ENCODE peak calls at places on chromosome 22, in eight cellular contexts. J, R, G, S, C, A, N and K are unnamed samples.

GRCh38 chr22:40023226-40023925 is 28.6 kb downstream of the FAM83F start:
- DNase-seq in J (no peak), R (no peak), G (no peak), S (no peak), C (no peak), A (no peak), N (no peak), K (no peak)

GRCh38 chr22:21020802-21021429 is 6.0 kb downstream of the P2RX6 start:
- DNase-seq in J (no peak), R (no peak), G (no peak), S (no peak), C (no peak), A (no peak), N (no peak), K (peak)

GRCh38 chr22:20799449-20799848 is 25.5 kb downstream of the SERPIND1 start:
- DNase-seq in J (no peak), R (no peak), G (no peak), S (no peak), C (no peak), A (no peak), N (no peak), K (no peak)

GRCh38 chr22:26234267-26234666 is 65.0 kb downstream of the SEZ6L start:
- DNase-seq in J (no peak), R (no peak), G (no peak), S (no peak), C (no peak), A (no peak), N (no peak), K (no peak)

GRCh38 chr22:48943567-48944432 is 883.9 kb downstream of the BRD1 start:
- DNase-seq in J (peak), R (no peak), G (peak), S (no peak), C (no peak), A (no peak), N (peak), K (no peak)

GRCh38 chr22:31230871-31231621 is 18.9 kb downstream of the LIMK2 start:
- DNase-seq in J (peak), R (peak), G (peak), S (peak), C (no peak), A (no peak), N (peak), K (peak)

GRCh38 chr22:29877620-29878019 is 5.4 kb upstream of the MTMR3 start:
- DNase-seq in J (no peak), R (no peak), G (no peak), S (no peak), C (no peak), A (no peak), N (peak), K (peak)

GRCh38 chr22:32864596-32864995 is 63.1 kb downstream of the TIMP3 start:
- DNase-seq in J (no peak), R (no peak), G (no peak), S (no peak), C (no peak), A (no peak), N (no peak), K (no peak)

GRCh38 chr22:18078329-18079041 is 695 bp downstream of the PEX26 start:
- DNase-seq in J (no peak), R (no peak), G (peak), S (peak), C (no peak), A (peak), N (peak), K (peak)

DNA sequence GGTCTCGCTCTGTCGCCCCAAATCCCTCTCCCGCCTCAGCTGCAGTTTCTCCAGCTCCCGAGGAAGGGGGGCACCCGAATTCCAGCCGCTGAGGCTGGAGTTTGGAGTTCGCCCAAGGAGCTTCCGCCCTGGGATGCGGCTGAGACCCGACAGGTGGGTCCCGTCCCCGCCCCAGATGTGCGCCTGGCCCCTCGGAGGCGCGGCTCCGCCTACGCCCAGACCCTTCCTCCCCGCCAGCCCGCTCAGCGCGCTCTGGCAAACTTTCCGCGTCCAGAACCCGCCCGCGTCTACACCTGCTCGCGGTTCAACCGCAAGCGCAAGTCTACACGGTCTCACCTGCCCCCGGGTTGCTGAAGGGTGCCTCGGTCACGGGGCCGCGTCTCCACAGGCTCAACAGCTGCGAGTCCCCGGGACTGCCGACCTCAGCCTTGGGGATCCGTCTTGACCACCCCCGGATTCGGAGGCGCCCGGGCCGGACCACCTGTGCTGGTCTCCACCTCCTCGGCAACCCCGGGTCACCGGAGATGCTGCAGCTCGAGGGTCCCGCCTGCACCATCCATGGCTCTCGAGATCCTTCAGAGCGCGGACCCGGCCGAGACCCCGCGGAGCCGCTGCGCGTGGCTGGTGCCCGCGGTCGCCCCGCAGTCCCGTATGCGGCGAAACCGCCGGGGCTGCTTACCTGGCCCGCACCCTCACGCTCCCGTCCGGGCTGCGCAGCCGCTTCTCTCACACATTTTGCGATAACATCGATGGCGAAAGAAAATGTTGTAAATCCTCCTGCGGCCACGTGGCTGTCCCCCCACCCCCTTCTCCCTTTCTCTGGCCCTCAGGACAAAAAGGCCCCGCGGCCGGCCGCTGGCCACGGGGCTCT is 63.6 kb downstream of the NFAM1 start:
- DNase-seq in J (no peak), R (no peak), G (no peak), S (peak), C (no peak), A (no peak), N (no peak), K (no peak)
- H3K4me3 ChIP-seq in J (peak), R (peak), G (peak), S (peak), C (peak), A (peak), N (peak), K (peak)

GRCh38 chr22:35729309-35729698 is 11.6 kb downstream of the APOL5 start:
- DNase-seq in J (no peak), R (no peak), G (no peak), S (no peak), C (no peak), A (no peak), N (no peak), K (no peak)

GRCh38 chr22:35727436-35727835 is 9.8 kb downstream of the APOL5 start:
- DNase-seq in J (no peak), R (no peak), G (no peak), S (no peak), C (no peak), A (no peak), N (no peak), K (no peak)

GRCh38 chr22:35726398-35726797 is 8.7 kb downstream of the APOL5 start:
- DNase-seq in J (no peak), R (no peak), G (no peak), S (no peak), C (no peak), A (no peak), N (no peak), K (no peak)

GRCh38 chr22:35726933-35727332 is 9.3 kb downstream of the APOL5 start:
- DNase-seq in J (no peak), R (no peak), G (no peak), S (no peak), C (no peak), A (no peak), N (no peak), K (no peak)

DNA sequence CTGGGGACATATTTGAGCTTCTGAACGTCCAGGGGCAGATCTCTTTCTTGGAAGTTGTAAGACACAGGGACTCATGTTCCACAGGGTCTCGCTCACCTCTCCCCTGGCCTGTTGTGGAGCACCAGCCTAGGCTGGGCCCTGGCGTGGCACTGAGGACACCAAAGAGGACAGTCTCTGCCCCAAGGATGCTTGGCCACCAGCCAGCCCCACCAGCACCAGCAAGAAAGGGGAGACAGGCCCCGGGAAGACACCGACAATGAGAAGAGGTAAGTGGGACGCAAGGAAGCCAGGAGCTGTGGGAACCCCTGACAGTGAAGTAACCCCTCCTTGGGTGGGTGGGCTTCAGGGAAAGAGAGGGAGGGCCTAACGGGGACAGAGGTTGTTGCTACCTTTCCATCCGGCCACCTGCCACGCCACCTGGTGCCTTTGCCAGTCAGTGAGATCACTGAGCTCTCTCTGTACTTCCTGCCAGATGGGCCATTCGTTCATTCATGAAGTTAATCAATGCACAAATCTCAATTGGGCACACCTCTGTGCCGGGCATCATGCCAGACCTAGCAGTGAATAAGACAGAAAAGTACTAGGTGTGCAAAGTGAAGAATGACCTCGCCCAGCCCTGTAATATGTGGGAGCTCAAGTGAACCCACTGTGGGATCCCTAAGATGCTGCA is 11.1 kb downstream of the APOL5 start:
- DNase-seq in J (no peak), R (no peak), G (no peak), S (peak), C (no peak), A (no peak), N (no peak), K (no peak)
- TF ChIP-seq CTCF in J (no peak), R (no peak), G (no peak), S (no peak), C (no peak), A (no peak), N (no peak), K (no peak)

GRCh38 chr22:23849009-23850006 is 8.4 kb upstream of the SLC2A11 start:
- DNase-seq in J (peak), R (peak), G (peak), S (peak), C (no peak), A (peak), N (peak), K (peak)

GRCh38 chr22:23847991-23848864 is 9.4 kb upstream of the DERL3 start:
- DNase-seq in J (no peak), R (no peak), G (no peak), S (no peak), C (no peak), A (no peak), N (no peak), K (no peak)

GRCh38 chr22:23845661-23846469 is 7.1 kb upstream of the DERL3 start:
- DNase-seq in J (no peak), R (no peak), G (no peak), S (no peak), C (no peak), A (no peak), N (no peak), K (no peak)

GRCh38 chr22:23844739-23845202 is 6.0 kb upstream of the DERL3 start:
- DNase-seq in J (no peak), R (no peak), G (no peak), S (no peak), C (no peak), A (no peak), N (no peak), K (no peak)

GRCh38 chr22:23847310-23847920 is 8.6 kb upstream of the DERL3 start:
- DNase-seq in J (no peak), R (no peak), G (no peak), S (no peak), C (no peak), A (no peak), N (no peak), K (no peak)
- H3K4me3 ChIP-seq in J (no peak), R (no peak), G (no peak), S (no peak), C (no peak), A (no peak), N (no peak), K (no peak)

GRCh38 chr22:50473088-50473487 is 1.7 kb downstream of the SBF1 start:
- DNase-seq in J (no peak), R (no peak), G (peak), S (no peak), C (no peak), A (no peak), N (no peak), K (no peak)
- TF ChIP-seq CTCF in J (no peak), R (no peak), G (peak), S (no peak), C (peak), A (no peak), N (peak), K (peak)

DNA sequence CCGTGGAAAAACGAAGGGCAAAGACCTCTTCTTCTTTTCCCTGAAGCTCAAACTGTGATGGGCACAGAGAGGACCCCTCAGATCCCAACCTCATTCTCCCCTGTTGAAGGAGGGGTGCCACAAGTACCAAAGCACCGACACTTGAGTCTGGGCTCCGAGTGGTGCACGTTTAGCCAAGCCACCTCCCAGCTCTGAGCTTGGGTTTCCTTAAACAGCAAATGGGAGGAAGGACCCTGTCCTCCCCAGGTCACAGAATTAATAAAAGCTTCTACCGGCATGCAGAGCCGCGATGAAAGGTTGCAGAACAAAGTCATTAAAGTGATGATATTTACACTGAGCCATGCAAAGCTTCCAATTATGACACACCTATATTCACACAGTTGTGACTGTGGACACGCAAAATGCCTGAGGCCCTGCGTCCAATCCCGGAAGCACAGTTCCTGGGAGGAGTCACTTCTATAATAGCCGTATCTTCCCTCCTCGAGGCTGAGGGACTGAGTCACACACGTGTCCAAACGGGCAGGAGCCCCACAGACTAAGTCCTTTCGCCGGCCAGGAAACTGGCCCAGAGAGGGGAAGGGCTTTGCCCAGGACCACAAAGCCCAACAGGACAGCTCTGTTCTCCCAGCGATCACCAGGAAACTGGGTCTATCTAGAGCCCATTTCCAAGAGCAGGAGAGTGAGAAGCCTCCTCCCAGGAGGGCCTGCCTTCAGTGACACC is 922 bp upstream of the CSNK1E start:
- DNase-seq in J (peak), R (peak), G (peak), S (peak), C (peak), A (peak), N (peak), K (peak)
- H3K4me3 ChIP-seq in J (peak), R (peak), G (peak), S (no peak), C (peak), A (peak), N (peak), K (peak)

GRCh38 chr22:43273902-43274484 is 69.2 kb downstream of the SCUBE1 start:
- DNase-seq in J (peak), R (no peak), G (peak), S (peak), C (no peak), A (no peak), N (peak), K (peak)
- TF ChIP-seq CTCF in J (peak), R (peak), G (peak), S (peak), C (peak), A (peak), N (peak), K (peak)

GRCh38 chr22:44325718-44326548 is 13.2 kb upstream of the SHISAL1 start:
- DNase-seq in J (no peak), R (no peak), G (no peak), S (no peak), C (peak), A (no peak), N (peak), K (peak)
- H3K4me3 ChIP-seq in J (peak), R (peak), G (peak), S (peak), C (peak), A (peak), N (peak), K (peak)